ENCODE peak calls at places on chromosomes 6 and 20, in nine cellular contexts. One of them, this sample, is unnamed.

GRCh38 chr20:15637971-15638754 is 935.1 kb downstream of the KIF16B start:
- DNase-seq in HCT116: no peak
- DNase-seq in esophagus squamous epithelium: no peak
- DNase-seq in A549: no peak
- DNase-seq in IMR-90: no peak
- DNase-seq in heart left ventricle: no peak
- DNase-seq in transverse colon: no peak
- DNase-seq in breast epithelium: no peak
- DNase-seq in Peyer's patch: no peak
- DNase-seq in this sample: no peak

GRCh38 chr6:160756021-160756420 is 54.0 kb downstream of the PLG start:
- DNase-seq in HCT116: no peak
- DNase-seq in esophagus squamous epithelium: no peak
- DNase-seq in A549: no peak
- DNase-seq in IMR-90: no peak
- DNase-seq in heart left ventricle: no peak
- DNase-seq in transverse colon: no peak
- DNase-seq in breast epithelium: no peak
- DNase-seq in Peyer's patch: no peak
- DNase-seq in this sample: no peak

GRCh38 chr6:56278186-56278585 is 30.8 kb upstream of the COL21A1 start:
- DNase-seq in HCT116: no peak
- DNase-seq in esophagus squamous epithelium: no peak
- DNase-seq in A549: no peak
- DNase-seq in IMR-90: no peak
- DNase-seq in heart left ventricle: no peak
- DNase-seq in transverse colon: no peak
- DNase-seq in breast epithelium: no peak
- DNase-seq in Peyer's patch: no peak
- DNase-seq in this sample: no peak

GRCh38 chr6:17167327-17167979 is 65.6 kb downstream of the STMND1 start:
- DNase-seq in HCT116: peak; percentile 84
- DNase-seq in esophagus squamous epithelium: no peak
- DNase-seq in A549: peak; percentile 52
- DNase-seq in IMR-90: peak; percentile 15
- DNase-seq in heart left ventricle: peak; percentile 54
- DNase-seq in transverse colon: peak; percentile 41
- DNase-seq in breast epithelium: no peak
- DNase-seq in Peyer's patch: no peak
- DNase-seq in this sample: peak; percentile 72

GRCh38 chr6:114735118-114735730 is 392.4 kb upstream of the HS3ST5 start:
- DNase-seq in HCT116: no peak
- DNase-seq in esophagus squamous epithelium: no peak
- DNase-seq in A549: no peak
- DNase-seq in IMR-90: no peak
- DNase-seq in heart left ventricle: no peak
- DNase-seq in transverse colon: no peak
- DNase-seq in breast epithelium: no peak
- DNase-seq in Peyer's patch: no peak
- DNase-seq in this sample: no peak

GRCh38 chr6:45310118-45310788 is 17.9 kb upstream of the RUNX2 start:
- DNase-seq in HCT116: no peak
- DNase-seq in esophagus squamous epithelium: no peak
- DNase-seq in A549: no peak
- DNase-seq in IMR-90: no peak
- DNase-seq in heart left ventricle: peak; percentile 22
- DNase-seq in transverse colon: no peak
- DNase-seq in breast epithelium: no peak
- DNase-seq in Peyer's patch: no peak
- DNase-seq in this sample: no peak

GRCh38 chr6:42352856-42353564 is 98.7 kb downstream of the TRERF1 start:
- DNase-seq in HCT116: peak; percentile 31
- DNase-seq in esophagus squamous epithelium: no peak
- DNase-seq in A549: no peak
- DNase-seq in IMR-90: peak; percentile 90
- DNase-seq in heart left ventricle: no peak
- DNase-seq in transverse colon: no peak
- DNase-seq in breast epithelium: no peak
- DNase-seq in Peyer's patch: no peak
- DNase-seq in this sample: no peak

GRCh38 chr6:35948725-35949124 is 27.8 kb upstream of the SRPK1 start:
- DNase-seq in HCT116: peak; percentile 40
- DNase-seq in esophagus squamous epithelium: no peak
- DNase-seq in A549: no peak
- DNase-seq in IMR-90: peak; percentile 12
- DNase-seq in heart left ventricle: no peak
- DNase-seq in transverse colon: no peak
- DNase-seq in breast epithelium: no peak
- DNase-seq in Peyer's patch: no peak
- DNase-seq in this sample: no peak

GRCh38 chr6:136609878-136610706 is 59.9 kb upstream of the MAP7 start:
- DNase-seq in HCT116: peak; percentile 98
- DNase-seq in esophagus squamous epithelium: no peak
- DNase-seq in A549: peak; percentile 83
- DNase-seq in IMR-90: peak; percentile 100
- DNase-seq in heart left ventricle: peak; percentile 22
- DNase-seq in transverse colon: peak; percentile 72
- DNase-seq in breast epithelium: no peak
- DNase-seq in Peyer's patch: peak; percentile 54
- DNase-seq in this sample: peak; percentile 65

GRCh38 chr20:44711237-44711636 is 3.9 kb upstream of the CCN5 start:
- DNase-seq in HCT116: no peak
- DNase-seq in esophagus squamous epithelium: no peak
- DNase-seq in A549: no peak
- DNase-seq in IMR-90: peak; percentile 34
- DNase-seq in heart left ventricle: peak; percentile 66
- DNase-seq in transverse colon: no peak
- DNase-seq in breast epithelium: no peak
- DNase-seq in Peyer's patch: no peak
- DNase-seq in this sample: no peak

GRCh38 chr20:49676581-49677291 is 36.9 kb downstream of the B4GALT5 start:
- DNase-seq in HCT116: no peak
- DNase-seq in esophagus squamous epithelium: no peak
- DNase-seq in A549: peak; percentile 66
- DNase-seq in IMR-90: peak; percentile 71
- DNase-seq in heart left ventricle: no peak
- DNase-seq in transverse colon: peak; percentile 71
- DNase-seq in breast epithelium: no peak
- DNase-seq in Peyer's patch: no peak
- DNase-seq in this sample: no peak

GRCh38 chr20:62014889-62015375 is 50.7 kb downstream of the TAF4 start:
- DNase-seq in HCT116: no peak
- DNase-seq in esophagus squamous epithelium: no peak
- DNase-seq in A549: no peak
- DNase-seq in IMR-90: no peak
- DNase-seq in heart left ventricle: no peak
- DNase-seq in transverse colon: no peak
- DNase-seq in breast epithelium: no peak
- DNase-seq in Peyer's patch: no peak
- DNase-seq in this sample: no peak

GRCh38 chr20:52246366-52246765 is 54.8 kb upstream of the ZFP64 start:
- DNase-seq in HCT116: no peak
- DNase-seq in esophagus squamous epithelium: no peak
- DNase-seq in A549: no peak
- DNase-seq in IMR-90: no peak
- DNase-seq in heart left ventricle: no peak
- DNase-seq in transverse colon: no peak
- DNase-seq in breast epithelium: no peak
- DNase-seq in Peyer's patch: no peak
- DNase-seq in this sample: no peak

GRCh38 chr6:100283288-100283687 is 181.4 kb downstream of the SIM1 start:
- DNase-seq in HCT116: peak; percentile 75
- DNase-seq in esophagus squamous epithelium: no peak
- DNase-seq in A549: peak; percentile 12
- DNase-seq in IMR-90: peak; percentile 72
- DNase-seq in heart left ventricle: no peak
- DNase-seq in transverse colon: no peak
- DNase-seq in breast epithelium: no peak
- DNase-seq in Peyer's patch: no peak
- DNase-seq in this sample: no peak

GRCh38 chr6:152471459-152472070 is 165.6 kb downstream of the SYNE1 start:
- DNase-seq in HCT116: no peak
- DNase-seq in esophagus squamous epithelium: no peak
- DNase-seq in A549: no peak
- DNase-seq in IMR-90: peak; percentile 49
- DNase-seq in heart left ventricle: no peak
- DNase-seq in transverse colon: no peak
- DNase-seq in breast epithelium: no peak
- DNase-seq in Peyer's patch: no peak
- DNase-seq in this sample: no peak

GRCh38 chr6:169296170-169296569 is 42.5 kb upstream of the THBS2 start:
- DNase-seq in HCT116: no peak
- DNase-seq in esophagus squamous epithelium: no peak
- DNase-seq in A549: no peak
- DNase-seq in IMR-90: peak; percentile 45
- DNase-seq in heart left ventricle: no peak
- DNase-seq in transverse colon: no peak
- DNase-seq in breast epithelium: no peak
- DNase-seq in Peyer's patch: no peak
- DNase-seq in this sample: no peak

GRCh38 chr20:18032977-18033892 is 24.5 kb downstream of the OVOL2 start:
- DNase-seq in HCT116: no peak
- DNase-seq in esophagus squamous epithelium: no peak
- DNase-seq in A549: no peak
- DNase-seq in IMR-90: peak; percentile 4
- DNase-seq in heart left ventricle: no peak
- DNase-seq in transverse colon: peak; percentile 82
- DNase-seq in breast epithelium: no peak
- DNase-seq in Peyer's patch: peak; percentile 74
- DNase-seq in this sample: no peak

GRCh38 chr6:30447237-30447636 is 42.1 kb upstream of the HLA-E start:
- DNase-seq in HCT116: peak; percentile 36
- DNase-seq in esophagus squamous epithelium: no peak
- DNase-seq in A549: peak; percentile 32
- DNase-seq in IMR-90: peak; percentile 8
- DNase-seq in heart left ventricle: no peak
- DNase-seq in transverse colon: no peak
- DNase-seq in breast epithelium: no peak
- DNase-seq in Peyer's patch: no peak
- DNase-seq in this sample: no peak

GRCh38 chr20:14333734-14334133 is 3.7 kb downstream of the FLRT3 start:
- DNase-seq in HCT116: no peak
- DNase-seq in esophagus squamous epithelium: no peak
- DNase-seq in A549: no peak
- DNase-seq in IMR-90: no peak
- DNase-seq in heart left ventricle: no peak
- DNase-seq in transverse colon: no peak
- DNase-seq in breast epithelium: no peak
- DNase-seq in Peyer's patch: no peak
- DNase-seq in this sample: no peak

DNA sequence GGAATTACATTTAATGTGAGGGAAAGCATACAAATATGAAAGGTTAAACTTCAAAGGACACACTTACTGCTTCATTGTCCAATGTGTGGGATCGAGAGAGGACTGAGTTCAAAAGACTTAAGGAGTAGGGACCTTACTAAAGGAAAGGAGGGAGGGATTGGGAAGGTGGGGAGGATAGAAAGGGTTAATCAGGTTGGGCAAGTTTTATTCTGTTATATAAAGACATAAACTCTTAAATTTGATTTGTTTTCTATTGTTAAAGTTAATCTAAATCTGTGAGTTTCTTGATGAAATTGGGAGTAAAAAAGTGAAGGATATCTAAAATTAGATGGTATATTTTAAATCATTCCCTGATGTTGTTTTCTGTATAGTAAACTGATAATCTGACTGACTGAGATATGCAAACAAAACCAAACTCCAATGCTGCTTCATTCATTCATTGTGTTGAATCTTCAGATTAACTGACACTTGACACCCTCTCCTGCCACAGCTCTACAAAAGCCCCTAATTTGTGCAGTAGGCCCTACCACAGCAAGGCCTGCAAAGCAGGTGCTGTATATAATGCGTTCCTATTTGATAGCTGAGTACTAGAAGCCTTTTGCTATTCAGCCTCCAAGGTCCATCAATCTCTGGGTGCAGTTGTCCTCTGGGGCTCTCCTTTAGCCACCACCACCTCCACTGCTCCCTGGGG is 1.3 kb upstream of the UBE2J1 start:
- DNase-seq in HCT116: no peak
- DNase-seq in esophagus squamous epithelium: no peak
- DNase-seq in A549: no peak
- DNase-seq in IMR-90: no peak
- DNase-seq in heart left ventricle: no peak
- DNase-seq in transverse colon: no peak
- DNase-seq in breast epithelium: no peak
- DNase-seq in Peyer's patch: no peak
- DNase-seq in this sample: no peak
- H3K4me3 ChIP-seq in HCT116: peak overlapping the region; percentile 71
- H3K4me3 ChIP-seq in esophagus squamous epithelium: peak overlapping the region; percentile 80
- H3K4me3 ChIP-seq in A549: no peak overlapping the region
- H3K4me3 ChIP-seq in IMR-90: no peak overlapping the region
- H3K4me3 ChIP-seq in heart left ventricle: peak overlapping the region; percentile 99
- H3K4me3 ChIP-seq in transverse colon: no peak overlapping the region
- H3K4me3 ChIP-seq in breast epithelium: no peak overlapping the region
- H3K4me3 ChIP-seq in Peyer's patch: peak overlapping the region; percentile 68
- H3K4me3 ChIP-seq in this sample: no peak overlapping the region

DNA sequence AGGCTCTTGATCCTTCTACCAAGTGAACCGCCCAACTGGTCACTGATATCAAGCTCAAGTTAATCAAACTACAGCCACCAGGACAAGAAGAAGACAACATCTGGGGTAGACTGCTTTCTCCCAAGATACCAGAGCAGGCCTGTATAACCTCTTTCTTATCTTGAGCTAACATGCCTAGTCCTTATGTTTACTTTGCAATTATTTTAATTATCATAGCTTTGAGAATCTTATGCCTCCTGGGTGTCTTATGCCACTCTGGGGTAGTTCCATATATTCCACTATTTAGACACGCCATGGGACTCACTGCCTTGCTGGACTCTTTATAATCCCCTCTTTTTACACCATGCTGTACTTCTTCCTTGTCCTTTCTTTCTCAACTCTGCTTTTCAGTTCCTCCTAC is 41.5 kb upstream of the ECI2 start:
- DNase-seq in HCT116: no peak
- DNase-seq in esophagus squamous epithelium: no peak
- DNase-seq in A549: no peak
- DNase-seq in IMR-90: no peak
- DNase-seq in heart left ventricle: no peak
- DNase-seq in transverse colon: no peak
- DNase-seq in breast epithelium: no peak
- DNase-seq in Peyer's patch: no peak
- DNase-seq in this sample: no peak
- TF ChIP-seq POLR2A in HCT116: no peak
- TF ChIP-seq POLR2A in esophagus squamous epithelium: no peak
- TF ChIP-seq POLR2A in A549: no peak
- TF ChIP-seq POLR2A in IMR-90: no peak
- TF ChIP-seq POLR2A in heart left ventricle: no peak
- TF ChIP-seq POLR2A in transverse colon: no peak
- TF ChIP-seq POLR2A in breast epithelium: no peak
- TF ChIP-seq POLR2A in Peyer's patch: no peak
- TF ChIP-seq POLR2A in this sample: no peak

GRCh38 chr20:37296371-37296770 is 6.9 kb downstream of the MANBAL start:
- DNase-seq in HCT116: no peak
- DNase-seq in esophagus squamous epithelium: no peak
- DNase-seq in A549: no peak
- DNase-seq in IMR-90: no peak
- DNase-seq in heart left ventricle: no peak
- DNase-seq in transverse colon: no peak
- DNase-seq in breast epithelium: no peak
- DNase-seq in Peyer's patch: no peak
- DNase-seq in this sample: no peak
- H3K27ac ChIP-seq in HCT116: no peak overlapping the region
- H3K27ac ChIP-seq in esophagus squamous epithelium: peak overlapping the region; percentile 90
- H3K27ac ChIP-seq in A549: peak overlapping the region; percentile 79
- H3K27ac ChIP-seq in IMR-90: no peak overlapping the region
- H3K27ac ChIP-seq in heart left ventricle: no peak overlapping the region
- H3K27ac ChIP-seq in transverse colon: peak overlapping the region; percentile 81
- H3K27ac ChIP-seq in breast epithelium: peak overlapping the region; percentile 74
- H3K27ac ChIP-seq in Peyer's patch: no peak overlapping the region
- H3K27ac ChIP-seq in this sample: no peak overlapping the region

GRCh38 chr6:82144007-82144851 is 103.3 kb downstream of the IBTK start:
- DNase-seq in HCT116: peak; percentile 75
- DNase-seq in esophagus squamous epithelium: no peak
- DNase-seq in A549: peak; percentile 47
- DNase-seq in IMR-90: peak; percentile 98
- DNase-seq in heart left ventricle: peak; percentile 43
- DNase-seq in transverse colon: peak; percentile 7
- DNase-seq in breast epithelium: no peak
- DNase-seq in Peyer's patch: peak; percentile 48
- DNase-seq in this sample: no peak
- H3K4me3 ChIP-seq in HCT116: peak overlapping the region; percentile 41
- H3K4me3 ChIP-seq in esophagus squamous epithelium: no peak overlapping the region
- H3K4me3 ChIP-seq in A549: peak overlapping the region; percentile 12
- H3K4me3 ChIP-seq in IMR-90: no peak overlapping the region
- H3K4me3 ChIP-seq in heart left ventricle: no peak overlapping the region
- H3K4me3 ChIP-seq in transverse colon: no peak overlapping the region
- H3K4me3 ChIP-seq in breast epithelium: no peak overlapping the region
- H3K4me3 ChIP-seq in Peyer's patch: no peak overlapping the region
- H3K4me3 ChIP-seq in this sample: no peak overlapping the region

This sample was measured in body of pancreas.